ENCODE peak calls at places on chromosomes 12 and 14, in four cellular contexts. One of them, this sample, is unnamed.

GRCh38 chr14:101444116-101444515 is 117.2 kb upstream of the DIO3 start:
- DNase-seq in H9: no peak
- DNase-seq in H1: no peak
- DNase-seq in IMR-90: peak; percentile 65
- DNase-seq in this sample: no peak

GRCh38 chr14:101122855-101123129 is 219.3 kb upstream of the RTL1 start:
- DNase-seq in H9: no peak
- DNase-seq in H1: no peak
- DNase-seq in IMR-90: no peak
- DNase-seq in this sample: no peak

GRCh38 chr12:76878899-76879709 is at the start of gene CSRP2:
- DNase-seq in H1: peak; percentile 90
- DNase-seq in IMR-90: peak; percentile 87
- DNase-seq in H9: peak; percentile 98
- DNase-seq in this sample: peak; percentile 96

GRCh38 chr14:71266994-71267636 is 359.9 kb downstream of the PCNX1 start:
- DNase-seq in IMR-90: peak; percentile 81
- DNase-seq in H1: no peak
- DNase-seq in H9: no peak
- DNase-seq in this sample: no peak

GRCh38 chr14:75390183-75390582 is 37.6 kb upstream of the JDP2 start:
- DNase-seq in IMR-90: no peak
- DNase-seq in H1: no peak
- DNase-seq in H9: no peak
- DNase-seq in this sample: no peak

GRCh38 chr12:128543493-128543892 is 276.5 kb downstream of the TMEM132C start:
- DNase-seq in H9: no peak
- DNase-seq in IMR-90: no peak
- DNase-seq in H1: no peak
- DNase-seq in this sample: no peak

GRCh38 chr12:119006749-119007148 is 25.4 kb downstream of the SRRM4 start:
- DNase-seq in H9: peak; percentile 68
- DNase-seq in IMR-90: no peak
- DNase-seq in H1: no peak
- DNase-seq in this sample: peak; percentile 26

GRCh38 chr14:99718031-99718810 is 34.1 kb downstream of the CYP46A1 start:
- DNase-seq in H9: peak; percentile 25
- DNase-seq in IMR-90: no peak
- DNase-seq in H1: no peak
- DNase-seq in this sample: no peak

GRCh38 chr12:44021471-44021971 is 185.6 kb downstream of the TMEM117 start:
- DNase-seq in H9: no peak
- DNase-seq in IMR-90: no peak
- DNase-seq in H1: no peak
- DNase-seq in this sample: no peak

GRCh38 chr12:121872546-121873223 is 14.0 kb upstream of the HPD start:
- DNase-seq in IMR-90: peak; percentile 99
- DNase-seq in H1: no peak
- DNase-seq in H9: no peak
- DNase-seq in this sample: no peak

GRCh38 chr14:42736408-42736807 is 1129.7 kb downstream of the LRFN5 start:
- DNase-seq in H9: no peak
- DNase-seq in H1: no peak
- DNase-seq in IMR-90: no peak
- DNase-seq in this sample: no peak

GRCh38 chr12:130487636-130488035 is 149.9 kb downstream of the PIWIL1 start:
- DNase-seq in H1: no peak
- DNase-seq in H9: no peak
- DNase-seq in IMR-90: no peak
- DNase-seq in this sample: no peak

GRCh38 chr12:121811434-121812319 is 7.9 kb downstream of the SETD1B start:
- DNase-seq in H9: peak; percentile 80
- DNase-seq in H1: no peak
- DNase-seq in IMR-90: peak; percentile 66
- DNase-seq in this sample: peak; percentile 74

GRCh38 chr14:20215196-20215595 is 8.3 kb upstream of the OR11H6 start:
- DNase-seq in H1: no peak
- DNase-seq in H9: no peak
- DNase-seq in IMR-90: no peak
- DNase-seq in this sample: no peak

GRCh38 chr12:88338486-88338885 is 196.4 kb downstream of the TMTC3 start:
- DNase-seq in H9: no peak
- DNase-seq in IMR-90: no peak
- DNase-seq in H1: no peak
- DNase-seq in this sample: no peak

GRCh38 chr12:5034605-5035004 is 9.1 kb upstream of the KCNA5 start:
- DNase-seq in H9: no peak
- DNase-seq in H1: no peak
- DNase-seq in IMR-90: no peak
- DNase-seq in this sample: no peak

GRCh38 chr14:90319173-90319572 is 12.6 kb downstream of the NRDE2 start:
- DNase-seq in IMR-90: no peak
- DNase-seq in H1: no peak
- DNase-seq in H9: no peak
- DNase-seq in this sample: no peak

GRCh38 chr12:68163546-68164210 is 4.1 kb upstream of the IFNG start:
- DNase-seq in H9: no peak
- DNase-seq in H1: no peak
- DNase-seq in IMR-90: no peak
- DNase-seq in this sample: no peak

GRCh38 chr14:80425686-80426085 is 214.4 kb upstream of the DIO2 start:
- DNase-seq in H9: no peak
- DNase-seq in H1: no peak
- DNase-seq in IMR-90: peak; percentile 100
- DNase-seq in this sample: peak; percentile 32

GRCh38 chr12:54419088-54419887 is at the start of gene ITGA5:
- DNase-seq in IMR-90: peak; percentile 69
- DNase-seq in H1: no peak
- DNase-seq in H9: peak; percentile 70
- DNase-seq in this sample: peak; percentile 73

GRCh38 chr12:76810690-76811434 is 46.9 kb downstream of the ZDHHC17 start:
- DNase-seq in H1: no peak
- DNase-seq in IMR-90: no peak
- DNase-seq in H9: no peak
- DNase-seq in this sample: peak; percentile 37

GRCh38 chr14:22622220-22622619 is 21.9 kb downstream of the OR6J1 start:
- DNase-seq in IMR-90: peak; percentile 80
- DNase-seq in H1: no peak
- DNase-seq in H9: no peak
- DNase-seq in this sample: no peak

GRCh38 chr14:72463291-72463866 is 430.5 kb downstream of the DPF3 start:
- DNase-seq in H1: no peak
- DNase-seq in IMR-90: peak; percentile 2
- DNase-seq in H9: no peak
- DNase-seq in this sample: peak; percentile 51

GRCh38 chr14:75832621-75833297 is 149.0 kb downstream of the TGFB3 start:
- DNase-seq in IMR-90: peak; percentile 87
- DNase-seq in H1: no peak
- DNase-seq in H9: no peak
- DNase-seq in this sample: no peak

GRCh38 chr12:9244894-9245293 is 36.7 kb upstream of the PZP start:
- DNase-seq in H9: no peak
- DNase-seq in H1: no peak
- DNase-seq in IMR-90: no peak
- DNase-seq in this sample: no peak

GRCh38 chr14:20873370-20874177 is 17.6 kb upstream of the RNASE3 start:
- DNase-seq in IMR-90: peak; percentile 56
- DNase-seq in H1: peak; percentile 87
- DNase-seq in H9: peak; percentile 94
- DNase-seq in this sample: peak; percentile 96

GRCh38 chr12:48007206-48007605 is 2.9 kb upstream of the COL2A1 start:
- DNase-seq in H1: no peak
- DNase-seq in IMR-90: no peak
- DNase-seq in H9: no peak
- DNase-seq in this sample: no peak

GRCh38 chr12:48005750-48006021 is 1.4 kb upstream of the COL2A1 start:
- DNase-seq in H9: no peak
- DNase-seq in IMR-90: no peak
- DNase-seq in H1: no peak
- DNase-seq in this sample: no peak

GRCh38 chr12:48003226-48004038 is 844 bp downstream of the COL2A1 start:
- DNase-seq in H1: no peak
- DNase-seq in IMR-90: no peak
- DNase-seq in H9: peak; percentile 49
- DNase-seq in this sample: no peak

GRCh38 chr12:48004039-48004940 is at the start of gene COL2A1:
- DNase-seq in H9: peak; percentile 90
- DNase-seq in IMR-90: peak; percentile 12
- DNase-seq in H1: no peak
- DNase-seq in this sample: peak; percentile 71

DNA sequence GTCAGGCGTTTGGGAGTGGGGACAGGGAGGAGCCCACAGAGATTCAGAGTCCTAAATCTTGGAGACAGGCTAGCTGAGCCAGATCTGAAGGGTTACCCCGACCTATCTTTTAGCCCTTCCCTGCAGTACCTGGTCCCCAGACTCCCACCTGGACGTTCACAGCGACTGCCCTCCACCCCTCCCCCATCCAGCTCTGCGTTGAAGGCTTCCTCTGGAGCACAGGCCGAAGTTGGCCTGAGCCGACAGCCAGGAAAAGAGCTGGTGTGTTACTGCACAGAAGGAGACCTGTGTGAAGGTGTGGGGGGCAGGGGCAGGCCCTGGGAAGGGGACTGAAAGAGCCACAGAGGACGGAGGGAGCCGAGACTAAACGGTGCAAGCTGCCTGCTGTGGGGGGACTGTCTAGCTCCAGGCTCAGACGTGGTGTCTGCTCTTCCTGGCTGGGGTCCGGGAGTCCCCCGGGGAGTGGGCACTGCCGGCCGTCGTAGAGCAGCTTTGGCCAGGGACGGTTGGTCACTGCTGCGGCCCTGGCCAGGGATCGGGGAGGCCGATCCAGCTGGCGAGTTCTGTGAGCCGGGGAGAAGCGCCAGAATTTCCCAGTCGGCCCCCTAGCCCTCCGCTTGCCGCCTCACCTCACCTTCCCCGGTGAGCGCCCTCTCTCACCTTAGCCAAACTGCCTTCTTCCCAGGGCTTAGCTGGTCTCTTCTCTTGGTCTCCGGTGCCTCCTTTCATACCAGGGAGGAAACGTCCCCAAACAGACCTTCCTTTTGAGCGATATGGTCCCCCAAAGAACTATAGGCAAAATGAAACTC is 869 bp upstream of the COL2A1 start:
- DNase-seq in H1: no peak
- DNase-seq in IMR-90: no peak
- DNase-seq in H9: peak; percentile 82
- DNase-seq in this sample: peak; percentile 51
- H2BK120ac ChIP-seq in H1: no peak overlapping the region
- H2BK120ac ChIP-seq in IMR-90: no peak overlapping the region
- H2BK120ac ChIP-seq in H9: no peak overlapping the region
- H2BK120ac ChIP-seq in this sample: no peak overlapping the region

DNA sequence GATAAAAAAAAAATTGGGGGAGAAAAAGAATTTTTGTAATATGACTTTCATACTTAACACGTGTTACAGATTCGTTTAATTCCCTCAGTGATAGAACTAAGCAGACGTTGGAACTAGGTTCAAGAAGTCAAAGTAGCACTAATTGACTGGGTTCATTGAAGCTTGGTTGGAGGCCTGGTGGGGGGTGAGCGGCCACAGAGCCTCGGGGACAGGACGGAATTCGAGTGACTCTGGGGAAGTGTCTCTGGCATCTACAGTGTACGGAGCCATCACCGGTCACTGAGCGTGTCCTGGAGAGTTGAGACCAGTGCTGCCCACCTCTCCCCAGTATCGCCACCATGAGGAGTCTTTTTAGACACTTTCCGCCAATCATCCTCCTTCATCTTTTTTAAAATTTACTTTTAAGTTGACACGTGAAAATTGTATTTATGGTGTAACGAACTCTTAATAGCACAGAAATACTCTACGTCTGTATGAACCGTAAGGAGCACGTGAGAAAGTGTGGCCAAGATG is 1.3 kb downstream of the ZFYVE21 start:
- DNase-seq in H1: no peak
- DNase-seq in H9: no peak
- DNase-seq in IMR-90: no peak
- DNase-seq in this sample: no peak
- H3K56ac ChIP-seq in H1: no peak overlapping the region
- H3K56ac ChIP-seq in H9: no peak overlapping the region
- H3K56ac ChIP-seq in IMR-90: no peak overlapping the region
- H3K56ac ChIP-seq in this sample: peak overlapping the region; percentile 95

GRCh38 chr14:76928301-76928700 is 100.2 kb downstream of the IRF2BPL start:
- DNase-seq in H9: no peak
- DNase-seq in IMR-90: no peak
- DNase-seq in H1: no peak
- DNase-seq in this sample: no peak
- H2BK5ac ChIP-seq in H9: no peak overlapping the region
- H2BK5ac ChIP-seq in IMR-90: no peak overlapping the region
- H2BK5ac ChIP-seq in H1: peak overlapping the region; percentile 13
- H2BK5ac ChIP-seq in this sample: no peak overlapping the region

GRCh38 chr14:68244272-68244975 is 424.8 kb downstream of the RAD51B start:
- DNase-seq in H9: no peak
- DNase-seq in H1: no peak
- DNase-seq in IMR-90: no peak
- DNase-seq in this sample: no peak

GRCh38 chr14:68245146-68246073 is 425.8 kb downstream of the RAD51B start:
- DNase-seq in H1: no peak
- DNase-seq in H9: no peak
- DNase-seq in IMR-90: peak; percentile 64
- DNase-seq in this sample: no peak

GRCh38 chr14:68247867-68248266 is 428.3 kb downstream of the RAD51B start:
- DNase-seq in H1: no peak
- DNase-seq in IMR-90: peak; percentile 27
- DNase-seq in H9: no peak
- DNase-seq in this sample: no peak

GRCh38 chr14:68247281-68247680 is 427.7 kb downstream of the RAD51B start:
- DNase-seq in H1: no peak
- DNase-seq in IMR-90: no peak
- DNase-seq in H9: no peak
- DNase-seq in this sample: no peak

GRCh38 chr14:68246074-68246980 is 426.7 kb downstream of the RAD51B start:
- DNase-seq in IMR-90: no peak
- DNase-seq in H9: no peak
- DNase-seq in H1: no peak
- DNase-seq in this sample: peak; percentile 49
- H2BK120ac ChIP-seq in IMR-90: peak overlapping the region; percentile 78
- H2BK120ac ChIP-seq in H9: no peak overlapping the region
- H2BK120ac ChIP-seq in H1: no peak overlapping the region
- H2BK120ac ChIP-seq in this sample: no peak overlapping the region

GRCh38 chr12:72261885-72262284 is 10.3 kb upstream of the TRHDE start:
- DNase-seq in IMR-90: no peak
- DNase-seq in H1: no peak
- DNase-seq in H9: no peak
- DNase-seq in this sample: no peak
- H3K56ac ChIP-seq in IMR-90: no peak overlapping the region
- H3K56ac ChIP-seq in H1: no peak overlapping the region
- H3K56ac ChIP-seq in H9: no peak overlapping the region
- H3K56ac ChIP-seq in this sample: no peak overlapping the region

GRCh38 chr14:62626416-62626815 is 418.8 kb downstream of the KCNH5 start:
- DNase-seq in H1: no peak
- DNase-seq in H9: no peak
- DNase-seq in IMR-90: no peak
- DNase-seq in this sample: no peak
- H2BK5ac ChIP-seq in H1: no peak overlapping the region
- H2BK5ac ChIP-seq in H9: no peak overlapping the region
- H2BK5ac ChIP-seq in IMR-90: no peak overlapping the region
- H2BK5ac ChIP-seq in this sample: peak overlapping the region; percentile 59

GRCh38 chr14:69232388-69232787 is 27.6 kb upstream of the GALNT16 start:
- DNase-seq in H1: no peak
- DNase-seq in H9: no peak
- DNase-seq in IMR-90: no peak
- DNase-seq in this sample: no peak
- H2BK120ac ChIP-seq in H1: no peak overlapping the region
- H2BK120ac ChIP-seq in H9: no peak overlapping the region
- H2BK120ac ChIP-seq in IMR-90: no peak overlapping the region
- H2BK120ac ChIP-seq in this sample: no peak overlapping the region